ENCODE peak calls at places on chromosomes 12 and 14, in four cellular contexts. K, E, G and B are unnamed samples. For H3K27me3, the result is how much of the 10 kb centered on the place peaks cover.

GRCh38 chr14:79076428-79076827 is 906.3 kb downstream of the NRXN3 start:
- DNase-seq in E (no peak), K (no peak), G (no peak), B (no peak)

GRCh38 chr12:69630191-69630590 is 19.5 kb upstream of the LRRC10 start:
- DNase-seq in K (no peak), G (no peak), E (no peak), B (no peak)

GRCh38 chr12:123393747-123394146 is 9.8 kb downstream of the KMT5A start:
- DNase-seq in E (no peak), K (no peak), G (no peak), B (no peak)

GRCh38 chr12:55797068-55797467 is 20.5 kb downstream of the SARNP start:
- DNase-seq in G (peak), E (no peak), K (peak), B (no peak)

GRCh38 chr12:49967042-49967776 is 5.5 kb downstream of the AQP5 start:
- DNase-seq in G (peak), K (peak), E (peak), B (no peak)

GRCh38 chr12:117098361-117099217 is 627 bp downstream of the TESC start:
- DNase-seq in G (peak), K (no peak), E (peak), B (no peak)

GRCh38 chr14:89420502-89420901 is 3.5 kb upstream of the FOXN3 start:
- DNase-seq in K (no peak), E (no peak), G (no peak), B (no peak)

GRCh38 chr14:85315290-85315689 is 214.7 kb upstream of the FLRT2 start:
- DNase-seq in G (peak), K (no peak), E (no peak), B (no peak)

GRCh38 chr12:11959117-11959823 is 111.5 kb upstream of the BCL2L14 start:
- DNase-seq in G (no peak), E (no peak), K (no peak), B (no peak)

GRCh38 chr12:95884998-95885397 is 26.2 kb downstream of the SNRPF start:
- DNase-seq in G (no peak), E (no peak), K (no peak), B (no peak)

GRCh38 chr12:98799822-98800221 is 154.7 kb downstream of the APAF1 start:
- DNase-seq in E (no peak), K (no peak), G (no peak), B (no peak)

GRCh38 chr12:98799411-98799810 is 154.3 kb downstream of the APAF1 start:
- DNase-seq in G (no peak), E (no peak), K (peak), B (no peak)

GRCh38 chr12:98808243-98808895 is 163.3 kb downstream of the APAF1 start:
- DNase-seq in E (no peak), G (no peak), K (no peak), B (no peak)

GRCh38 chr12:98803468-98804209 is 158.5 kb downstream of the APAF1 start:
- DNase-seq in E (no peak), G (no peak), K (no peak), B (no peak)
- TF ChIP-seq CTCF in E (no peak), G (no peak), K (no peak), B (peak)

DNA sequence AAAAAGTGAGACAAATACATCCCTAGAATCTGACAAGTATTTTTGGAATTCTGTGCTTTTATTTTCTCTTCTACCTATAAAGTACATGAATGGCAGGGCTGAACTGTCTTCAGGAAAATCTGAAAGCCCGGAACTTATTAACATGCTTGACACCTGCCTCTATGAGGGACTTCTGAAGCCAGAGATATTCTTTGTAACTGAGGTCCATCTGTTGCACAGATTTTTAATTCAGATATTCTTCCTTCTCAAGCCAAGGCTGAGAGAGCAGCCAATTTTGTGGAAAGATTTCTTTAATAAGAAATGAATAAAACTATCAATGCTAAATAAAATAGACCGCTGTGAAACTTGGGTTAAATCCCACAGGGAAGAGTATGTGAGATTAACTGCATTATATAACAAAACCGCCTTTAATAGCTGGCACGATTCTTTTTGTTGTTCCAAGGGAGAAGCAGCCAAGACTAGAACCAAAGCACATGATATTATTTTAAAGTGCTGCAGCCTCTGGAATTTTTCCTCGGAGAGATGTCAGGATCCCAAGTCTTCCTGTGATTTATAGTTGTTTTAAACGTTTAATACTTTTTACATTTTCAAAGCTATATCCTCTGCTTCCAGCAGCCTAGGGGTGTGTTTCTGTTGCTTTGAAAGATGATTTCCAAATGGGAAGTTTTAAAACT is 148.9 kb downstream of the CRADD start:
- DNase-seq in K (no peak), E (no peak), G (no peak), B (peak)
- H3K27me3 ChIP-seq in K (under half), E (under half), G (under half), B (under half)

GRCh38 chr14:93969082-93969828 is 7.1 kb downstream of the ASB2 start:
- DNase-seq in K (peak), E (no peak), G (no peak), B (no peak)

GRCh38 chr14:93971635-93972027 is 4.7 kb downstream of the ASB2 start:
- DNase-seq in G (no peak), K (no peak), E (no peak), B (no peak)

GRCh38 chr14:93972618-93973205 is 3.7 kb downstream of the ASB2 start:
- DNase-seq in G (no peak), K (no peak), E (no peak), B (no peak)

GRCh38 chr14:93970967-93971634 is 5.3 kb downstream of the ASB2 start:
- DNase-seq in E (no peak), K (peak), G (no peak), B (no peak)

GRCh38 chr14:93970589-93970966 is 5.8 kb downstream of the ASB2 start:
- DNase-seq in G (peak), K (peak), E (no peak), B (no peak)
- TF ChIP-seq CTCF in G (peak), K (peak), E (peak), B (peak)

DNA sequence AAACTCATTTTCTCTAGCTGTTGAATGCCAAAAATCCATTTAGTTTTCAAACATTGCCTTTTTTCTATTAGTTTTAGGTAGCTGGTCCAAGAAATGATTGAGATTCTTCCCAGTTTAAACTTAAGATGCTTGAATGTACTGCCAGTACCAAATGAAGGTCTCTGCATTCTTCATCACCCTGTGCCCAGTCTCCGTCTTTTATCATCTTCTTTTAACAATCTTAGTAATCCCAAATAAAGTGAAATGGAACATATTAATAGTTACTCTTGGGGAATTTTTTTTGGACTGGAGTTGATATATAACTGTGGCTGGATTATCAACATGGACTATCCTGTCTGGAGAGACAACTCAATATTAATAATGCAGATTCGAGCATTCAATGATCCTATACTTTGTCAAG is 54.1 kb upstream of the PCED1B start:
- DNase-seq in K (no peak), G (no peak), E (no peak), B (no peak)
- H3K27me3 ChIP-seq in K (under half), G (under half), E (under half), B (under half)

GRCh38 chr14:71011479-71011878 is 104.2 kb downstream of the PCNX1 start:
- DNase-seq in E (no peak), K (no peak), G (no peak), B (no peak)
- TF ChIP-seq CTCF in E (peak), K (no peak), G (peak), B (peak)

DNA sequence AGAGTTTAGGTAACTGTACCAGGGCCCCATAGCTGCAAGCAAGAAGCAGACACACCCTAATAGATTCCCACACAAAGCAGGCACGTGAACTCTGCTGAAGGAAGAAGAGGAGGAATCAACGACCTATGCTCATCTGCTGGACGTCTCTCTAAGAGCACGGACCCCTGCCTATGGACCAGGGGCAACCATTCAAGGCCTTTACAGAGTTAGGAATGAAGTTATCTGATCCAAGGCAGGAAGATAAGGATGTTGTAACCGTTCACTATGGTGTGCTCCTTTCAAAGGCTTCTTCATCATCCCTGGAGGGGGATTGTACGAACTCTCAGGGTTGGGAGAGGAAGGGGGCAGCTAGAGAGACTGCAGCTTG is 141.6 kb upstream of the PARP11 start:
- DNase-seq in E (no peak), K (no peak), G (no peak), B (no peak)
- H3K27me3 ChIP-seq in E (under half), K (under half), G (under half), B (under half)

DNA sequence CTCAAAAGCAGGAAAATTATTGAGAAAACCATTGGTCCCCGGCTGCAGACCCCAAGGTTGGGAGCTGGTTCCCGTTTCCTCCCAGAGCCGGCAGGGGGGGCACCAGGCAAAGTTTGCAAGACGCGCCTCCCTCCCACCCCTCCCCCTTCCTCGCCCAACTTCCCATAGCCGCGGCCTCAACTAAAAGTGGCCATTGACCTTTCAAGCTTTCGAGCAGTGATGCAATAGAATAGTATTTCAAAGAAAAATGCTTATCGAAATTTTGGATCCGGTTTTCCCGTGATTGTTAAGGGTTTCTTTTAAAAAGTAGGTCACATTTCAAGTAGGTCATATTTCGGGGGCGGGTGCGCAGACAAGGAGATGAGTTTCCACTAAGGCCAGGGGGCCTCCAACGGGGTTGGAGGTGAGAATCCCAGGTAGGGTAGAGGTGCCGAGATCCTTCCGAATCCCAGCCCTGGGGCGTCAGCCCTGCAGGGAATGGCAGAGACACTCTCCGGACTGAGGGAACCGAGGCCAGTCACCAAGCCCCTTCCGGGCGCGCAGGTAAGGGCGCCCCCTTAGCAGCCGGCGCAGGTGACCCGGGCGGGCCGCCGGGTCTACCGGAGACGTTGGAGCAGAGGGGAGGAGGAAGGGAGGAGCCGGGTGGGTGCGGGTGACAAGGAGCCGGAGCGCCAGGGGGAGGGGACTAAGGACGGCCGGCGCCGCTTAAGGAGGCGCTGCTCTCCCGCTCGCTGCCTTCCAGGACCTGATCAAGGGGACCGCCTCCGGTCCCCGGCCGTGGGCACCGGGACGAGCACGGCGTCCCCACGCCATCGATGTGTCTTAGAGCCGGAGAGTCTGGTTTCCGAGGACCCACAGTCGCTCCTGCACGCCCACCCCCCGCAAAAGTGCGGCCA is 2.6 kb upstream of the SOCS2 start:
- DNase-seq in E (peak), K (peak), G (peak), B (no peak)
- TF ChIP-seq CTCF in E (peak), K (peak), G (peak), B (peak)

GRCh38 chr12:85676816-85677749 is 159.1 kb downstream of the RASSF9 start:
- DNase-seq in K (no peak), E (no peak), G (no peak), B (no peak)

GRCh38 chr12:85681333-85681732 is 154.9 kb downstream of the RASSF9 start:
- DNase-seq in G (no peak), E (no peak), K (no peak), B (no peak)

GRCh38 chr12:85683051-85683450 is 153.2 kb downstream of the RASSF9 start:
- DNase-seq in K (no peak), E (no peak), G (no peak), B (no peak)

GRCh38 chr12:85680881-85681280 is 155.3 kb downstream of the RASSF9 start:
- DNase-seq in E (no peak), K (no peak), G (no peak), B (no peak)

DNA sequence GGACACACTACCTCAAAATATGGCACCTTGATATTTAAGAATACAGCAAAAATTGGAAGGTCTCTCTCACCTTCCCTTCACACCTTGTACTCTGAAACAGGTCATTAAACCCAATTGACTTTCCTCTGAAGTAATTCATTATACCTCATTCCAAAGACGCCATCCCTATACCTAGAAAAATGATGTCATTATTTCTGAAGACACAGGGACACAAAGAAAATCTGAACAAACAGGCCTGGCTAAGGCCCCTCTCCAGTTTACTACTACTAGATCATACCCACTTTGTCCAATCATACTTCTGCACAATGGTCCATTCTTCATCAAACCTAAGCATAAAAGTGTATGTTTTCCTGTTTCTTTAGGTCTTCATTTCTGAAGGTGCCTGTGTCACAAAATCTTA is 156.9 kb downstream of the RASSF9 start:
- DNase-seq in K (no peak), E (no peak), G (no peak), B (no peak)
- H3K27me3 ChIP-seq in K (under half), E (under half), G (under half), B (under half)

GRCh38 chr12:23694307-23694706 is 255.2 kb downstream of the SOX5 start:
- DNase-seq in K (no peak), G (no peak), E (no peak), B (no peak)

GRCh38 chr12:23694920-23695319 is 254.6 kb downstream of the SOX5 start:
- DNase-seq in G (no peak), E (no peak), K (no peak), B (no peak)

DNA sequence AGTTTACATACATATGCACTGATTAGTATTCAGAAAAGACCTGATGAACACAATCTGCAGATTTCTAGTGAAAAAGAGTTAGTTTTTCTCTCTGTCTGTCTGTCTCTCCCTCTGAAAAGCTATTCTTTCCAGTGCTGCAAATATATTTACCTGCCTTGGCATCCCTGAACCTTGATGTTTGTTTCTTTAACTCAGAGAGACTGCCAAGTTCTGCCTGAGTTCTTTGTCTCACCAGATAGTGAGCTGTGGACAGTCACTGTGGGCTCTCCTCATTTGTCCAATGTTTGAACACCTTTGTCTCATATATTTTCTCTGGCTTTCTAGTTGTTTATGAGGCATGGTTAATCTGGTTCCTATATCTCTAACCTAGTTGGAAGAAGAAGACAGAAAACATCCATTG is 250.4 kb downstream of the SOX5 start:
- DNase-seq in G (no peak), E (no peak), K (no peak), B (no peak)
- TF ChIP-seq CTCF in G (no peak), E (no peak), K (no peak), B (no peak)